ENCODE peak calls at places on chromosomes 3 and 15, in four cellular contexts. X is activated gamma-delta T cell treated with Interleukin-2 at 50 U/mL for 16 hours; F is activated T-helper 1 cell treated with anti-CD3 and anti-CD28 coated beads, Interleukin-2, amount 50 U/mL, for 16 hours; E is kidney. I is an unnamed sample.

GRCh38 chr15:62559049-62559733 is 394.1 kb upstream of the C2CD4B start:
- DNase-seq in F (no peak), E (no peak), X (no peak), I (no peak)

GRCh38 chr15:39110336-39110735 is 470.5 kb upstream of the THBS1 start:
- DNase-seq in X (no peak), E (no peak), F (no peak), I (no peak)

GRCh38 chr3:23948761-23949160 is 3.7 kb downstream of the NR1D2 start:
- DNase-seq in F (no peak), E (no peak), X (no peak), I (no peak)

GRCh38 chr3:52783211-52783555 is 5.8 kb downstream of the ITIH1 start:
- DNase-seq in F (no peak), X (no peak), E (no peak), I (peak; percentile 14)

GRCh38 chr3:166444336-166444735 is 607.1 kb upstream of the BCHE start:
- DNase-seq in E (peak; percentile 34), X (no peak), F (no peak), I (no peak)

GRCh38 chr15:85752591-85752990 is 42.1 kb downstream of the KLHL25 start:
- DNase-seq in F (no peak), X (no peak), E (peak; percentile 89), I (no peak)

GRCh38 chr3:128236667-128237066 is 83.4 kb downstream of the EEFSEC start:
- DNase-seq in E (no peak), X (no peak), F (no peak), I (no peak)

GRCh38 chr3:188348445-188349244 is 194.7 kb downstream of the LPP start:
- DNase-seq in F (no peak), E (peak; percentile 90), X (no peak), I (no peak)

GRCh38 chr15:84594617-84595290 is 6.1 kb upstream of the ZSCAN2 start:
- DNase-seq in E (no peak), X (no peak), F (no peak), I (no peak)

GRCh38 chr3:7667774-7668173 is 806.9 kb downstream of the GRM7 start:
- DNase-seq in E (no peak), F (no peak), X (no peak), I (no peak)

GRCh38 chr15:39685999-39686613 is 96.5 kb downstream of the FSIP1 start:
- DNase-seq in E (no peak), X (peak; percentile 32), F (no peak), I (peak; percentile 34)

GRCh38 chr3:17339233-17339632 is 403.2 kb downstream of the TBC1D5 start:
- DNase-seq in X (no peak), E (no peak), F (no peak), I (no peak)

GRCh38 chr3:129249284-129250065 is at the start of gene COPG1:
- DNase-seq in X (peak; percentile 86), F (peak; percentile 64), E (peak; percentile 94), I (peak; percentile 90)

GRCh38 chr3:61964566-61964965 is 403.2 kb downstream of the PTPRG start:
- DNase-seq in X (no peak), E (no peak), F (no peak), I (no peak)